ENCODE peak calls at places on chromosome 18, in five cellular contexts. One of them, this sample, is unnamed.
A peak's percentile ranks its signal among the peaks of the same experiment; 100 is the strongest.

GRCh38 chr18:10230072-10230471 is 224.4 kb upstream of the APCDD1 start:
- DNase-seq in body of pancreas: no peak
- DNase-seq in AG09309: peak; percentile 78
- DNase-seq in gastrocnemius medialis: no peak
- DNase-seq in sigmoid colon: no peak
- DNase-seq in this sample: peak; percentile 71

GRCh38 chr18:24674236-24675004 is 214.0 kb downstream of the HRH4 start:
- DNase-seq in body of pancreas: no peak
- DNase-seq in AG09309: no peak
- DNase-seq in gastrocnemius medialis: no peak
- DNase-seq in sigmoid colon: no peak
- DNase-seq in this sample: no peak

GRCh38 chr18:11553098-11553940 is 56.1 kb upstream of the SLC35G4 start:
- DNase-seq in body of pancreas: peak; percentile 25
- DNase-seq in AG09309: no peak
- DNase-seq in gastrocnemius medialis: no peak
- DNase-seq in sigmoid colon: no peak
- DNase-seq in this sample: no peak

GRCh38 chr18:77080283-77080682 is 52.3 kb downstream of the MBP start:
- DNase-seq in body of pancreas: no peak
- DNase-seq in AG09309: no peak
- DNase-seq in gastrocnemius medialis: no peak
- DNase-seq in sigmoid colon: no peak
- DNase-seq in this sample: no peak

GRCh38 chr18:11661430-11661829 is 27.6 kb upstream of the GNAL start:
- DNase-seq in body of pancreas: no peak
- DNase-seq in AG09309: no peak
- DNase-seq in gastrocnemius medialis: no peak
- DNase-seq in sigmoid colon: no peak
- DNase-seq in this sample: no peak

GRCh38 chr18:46641917-46642316 is 15.1 kb downstream of the LOXHD1 start:
- DNase-seq in body of pancreas: no peak
- DNase-seq in AG09309: no peak
- DNase-seq in gastrocnemius medialis: no peak
- DNase-seq in sigmoid colon: no peak
- DNase-seq in this sample: no peak

GRCh38 chr18:75854174-75854573 is 426.7 kb upstream of the SMIM21 start:
- DNase-seq in body of pancreas: no peak
- DNase-seq in AG09309: no peak
- DNase-seq in gastrocnemius medialis: no peak
- DNase-seq in sigmoid colon: no peak
- DNase-seq in this sample: no peak

GRCh38 chr18:48018806-48019295 is 88.4 kb upstream of the SMAD2 start:
- DNase-seq in body of pancreas: no peak
- DNase-seq in AG09309: no peak
- DNase-seq in gastrocnemius medialis: no peak
- DNase-seq in sigmoid colon: no peak
- DNase-seq in this sample: no peak

GRCh38 chr18:9824474-9824832 is 61.3 kb upstream of the TXNDC2 start:
- DNase-seq in body of pancreas: no peak
- DNase-seq in AG09309: peak; percentile 68
- DNase-seq in gastrocnemius medialis: peak; percentile 18
- DNase-seq in sigmoid colon: peak; percentile 79
- DNase-seq in this sample: no peak

GRCh38 chr18:54323970-54324369 is 33.7 kb downstream of the STARD6 start:
- DNase-seq in body of pancreas: no peak
- DNase-seq in AG09309: no peak
- DNase-seq in gastrocnemius medialis: no peak
- DNase-seq in sigmoid colon: no peak
- DNase-seq in this sample: peak; percentile 6

GRCh38 chr18:23953984-23954383 is 60.6 kb upstream of the TTC39C start:
- DNase-seq in body of pancreas: no peak
- DNase-seq in AG09309: no peak
- DNase-seq in gastrocnemius medialis: no peak
- DNase-seq in sigmoid colon: no peak
- DNase-seq in this sample: no peak

GRCh38 chr18:26863921-26864497 is 1.5 kb downstream of the AQP4 start:
- DNase-seq in body of pancreas: no peak
- DNase-seq in AG09309: no peak
- DNase-seq in gastrocnemius medialis: no peak
- DNase-seq in sigmoid colon: no peak
- DNase-seq in this sample: no peak

GRCh38 chr18:21742323-21742687 is 1.7 kb downstream of the MIB1 start:
- DNase-seq in body of pancreas: no peak
- DNase-seq in AG09309: no peak
- DNase-seq in gastrocnemius medialis: no peak
- DNase-seq in sigmoid colon: no peak
- DNase-seq in this sample: no peak

GRCh38 chr18:61402761-61403160 is 69.5 kb downstream of the CDH20 start:
- DNase-seq in body of pancreas: no peak
- DNase-seq in AG09309: peak; percentile 53
- DNase-seq in gastrocnemius medialis: no peak
- DNase-seq in sigmoid colon: no peak
- DNase-seq in this sample: peak; percentile 31

GRCh38 chr18:78213365-78213994 is 766.1 kb upstream of the SALL3 start:
- DNase-seq in body of pancreas: no peak
- DNase-seq in AG09309: no peak
- DNase-seq in gastrocnemius medialis: no peak
- DNase-seq in sigmoid colon: no peak
- DNase-seq in this sample: no peak

GRCh38 chr18:77622009-77622692 is 372.5 kb downstream of the GALR1 start:
- DNase-seq in body of pancreas: no peak
- DNase-seq in AG09309: no peak
- DNase-seq in gastrocnemius medialis: no peak
- DNase-seq in sigmoid colon: no peak
- DNase-seq in this sample: no peak

GRCh38 chr18:79493801-79494211 is 98.1 kb downstream of the NFATC1 start:
- DNase-seq in body of pancreas: peak; percentile 3
- DNase-seq in AG09309: no peak
- DNase-seq in gastrocnemius medialis: no peak
- DNase-seq in sigmoid colon: peak; percentile 55
- DNase-seq in this sample: no peak

GRCh38 chr18:49399003-49399402 is 61.4 kb downstream of the DYM start:
- DNase-seq in body of pancreas: no peak
- DNase-seq in AG09309: no peak
- DNase-seq in gastrocnemius medialis: no peak
- DNase-seq in sigmoid colon: peak; percentile 69
- DNase-seq in this sample: no peak

GRCh38 chr18:69838620-69839411 is 108.9 kb downstream of the CD226 start:
- DNase-seq in body of pancreas: no peak
- DNase-seq in AG09309: no peak
- DNase-seq in gastrocnemius medialis: no peak
- DNase-seq in sigmoid colon: no peak
- DNase-seq in this sample: no peak

GRCh38 chr18:55489034-55489741 is 98.8 kb downstream of the TCF4 start:
- DNase-seq in body of pancreas: no peak
- DNase-seq in AG09309: no peak
- DNase-seq in gastrocnemius medialis: no peak
- DNase-seq in sigmoid colon: no peak
- DNase-seq in this sample: no peak
- H3K4me3 ChIP-seq in body of pancreas: no peak overlapping the region
- H3K4me3 ChIP-seq in AG09309: no peak overlapping the region
- H3K4me3 ChIP-seq in gastrocnemius medialis: no peak overlapping the region
- H3K4me3 ChIP-seq in sigmoid colon: no peak overlapping the region
- H3K4me3 ChIP-seq in this sample: no peak overlapping the region

GRCh38 chr18:58862851-58863538 is 1.7 kb upstream of the ZNF532 start:
- DNase-seq in body of pancreas: no peak
- DNase-seq in AG09309: no peak
- DNase-seq in gastrocnemius medialis: no peak
- DNase-seq in sigmoid colon: peak; percentile 66
- DNase-seq in this sample: no peak

GRCh38 chr18:58862404-58862803 is 2.3 kb upstream of the ZNF532 start:
- DNase-seq in body of pancreas: no peak
- DNase-seq in AG09309: no peak
- DNase-seq in gastrocnemius medialis: no peak
- DNase-seq in sigmoid colon: peak; percentile 44
- DNase-seq in this sample: no peak

GRCh38 chr18:58861353-58861752 is 3.3 kb upstream of the ZNF532 start:
- DNase-seq in body of pancreas: no peak
- DNase-seq in AG09309: no peak
- DNase-seq in gastrocnemius medialis: no peak
- DNase-seq in sigmoid colon: peak; percentile 39
- DNase-seq in this sample: no peak

GRCh38 chr18:58860747-58861224 is 3.9 kb upstream of the ZNF532 start:
- DNase-seq in body of pancreas: no peak
- DNase-seq in AG09309: peak; percentile 52
- DNase-seq in gastrocnemius medialis: no peak
- DNase-seq in sigmoid colon: no peak
- DNase-seq in this sample: no peak

DNA sequence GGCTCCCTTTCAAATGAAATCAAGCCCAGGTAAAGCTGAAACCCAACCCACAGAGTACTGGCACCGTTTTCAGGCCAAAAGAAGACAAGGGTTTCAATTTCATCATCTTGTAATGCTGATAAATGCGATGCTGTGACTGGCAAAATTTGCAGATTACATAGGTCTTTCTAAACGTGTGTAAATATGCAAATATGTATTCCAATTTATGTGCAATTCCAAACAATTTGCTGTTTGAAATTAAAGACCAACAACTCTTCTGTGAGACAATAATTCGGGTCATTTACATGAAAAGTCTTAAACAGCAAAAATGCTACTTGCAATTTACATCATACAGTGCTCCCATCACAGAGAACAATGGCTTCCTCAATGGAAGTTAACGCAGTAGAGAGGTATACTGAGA is 2.8 kb upstream of the ZNF532 start:
- DNase-seq in body of pancreas: no peak
- DNase-seq in AG09309: no peak
- DNase-seq in gastrocnemius medialis: no peak
- DNase-seq in sigmoid colon: no peak
- DNase-seq in this sample: no peak
- H3K4me3 ChIP-seq in body of pancreas: no peak overlapping the region
- H3K4me3 ChIP-seq in AG09309: no peak overlapping the region
- H3K4me3 ChIP-seq in gastrocnemius medialis: no peak overlapping the region
- H3K4me3 ChIP-seq in sigmoid colon: no peak overlapping the region
- H3K4me3 ChIP-seq in this sample: no peak overlapping the region

GRCh38 chr18:25710981-25711380 is 359.0 kb upstream of the ZNF521 start:
- DNase-seq in body of pancreas: no peak
- DNase-seq in AG09309: no peak
- DNase-seq in gastrocnemius medialis: no peak
- DNase-seq in sigmoid colon: no peak
- DNase-seq in this sample: no peak

GRCh38 chr18:25701821-25702220 is 349.9 kb upstream of the ZNF521 start:
- DNase-seq in body of pancreas: no peak
- DNase-seq in AG09309: no peak
- DNase-seq in gastrocnemius medialis: no peak
- DNase-seq in sigmoid colon: no peak
- DNase-seq in this sample: no peak

GRCh38 chr18:25704096-25704870 is 352.3 kb upstream of the ZNF521 start:
- DNase-seq in body of pancreas: no peak
- DNase-seq in AG09309: no peak
- DNase-seq in gastrocnemius medialis: no peak
- DNase-seq in sigmoid colon: no peak
- DNase-seq in this sample: no peak

GRCh38 chr18:25705650-25706049 is 353.7 kb upstream of the ZNF521 start:
- DNase-seq in body of pancreas: no peak
- DNase-seq in AG09309: no peak
- DNase-seq in gastrocnemius medialis: no peak
- DNase-seq in sigmoid colon: no peak
- DNase-seq in this sample: no peak
- H3K4me3 ChIP-seq in body of pancreas: no peak overlapping the region
- H3K4me3 ChIP-seq in AG09309: no peak overlapping the region
- H3K4me3 ChIP-seq in gastrocnemius medialis: no peak overlapping the region
- H3K4me3 ChIP-seq in sigmoid colon: no peak overlapping the region
- H3K4me3 ChIP-seq in this sample: no peak overlapping the region

DNA sequence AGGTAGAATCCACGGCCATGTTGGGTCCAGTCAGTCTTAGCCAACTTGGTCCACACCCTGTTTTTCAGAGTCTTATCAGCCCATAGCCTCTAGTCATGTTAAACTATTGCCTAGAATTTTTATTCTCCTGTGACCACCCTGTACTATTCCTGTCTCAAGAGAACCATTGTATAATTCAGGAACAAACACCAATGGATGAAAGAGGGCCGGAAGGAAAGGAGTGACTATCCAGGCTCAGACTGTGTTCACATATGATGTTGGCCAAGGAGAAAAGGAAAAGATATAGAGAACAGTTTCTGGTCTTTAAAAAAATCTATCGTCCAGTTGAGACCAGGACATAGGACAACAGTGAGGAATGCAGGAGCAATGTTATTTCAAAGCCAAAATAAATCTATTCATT is 82.9 kb upstream of the SETBP1 start:
- DNase-seq in body of pancreas: no peak
- DNase-seq in AG09309: no peak
- DNase-seq in gastrocnemius medialis: no peak
- DNase-seq in sigmoid colon: no peak
- DNase-seq in this sample: no peak
- H3K4me3 ChIP-seq in body of pancreas: no peak overlapping the region
- H3K4me3 ChIP-seq in AG09309: no peak overlapping the region
- H3K4me3 ChIP-seq in gastrocnemius medialis: no peak overlapping the region
- H3K4me3 ChIP-seq in sigmoid colon: no peak overlapping the region
- H3K4me3 ChIP-seq in this sample: no peak overlapping the region

GRCh38 chr18:41391616-41392610 is 563.1 kb upstream of the PIK3C3 start:
- DNase-seq in body of pancreas: peak; percentile 48
- DNase-seq in AG09309: no peak
- DNase-seq in gastrocnemius medialis: no peak
- DNase-seq in sigmoid colon: no peak
- DNase-seq in this sample: no peak
- H3K4me3 ChIP-seq in body of pancreas: no peak overlapping the region
- H3K4me3 ChIP-seq in AG09309: no peak overlapping the region
- H3K4me3 ChIP-seq in gastrocnemius medialis: no peak overlapping the region
- H3K4me3 ChIP-seq in sigmoid colon: peak overlapping the region; percentile 26
- H3K4me3 ChIP-seq in this sample: no peak overlapping the region

GRCh38 chr18:63207825-63208224 is 111.7 kb downstream of the BCL2 start:
- DNase-seq in body of pancreas: no peak
- DNase-seq in AG09309: no peak
- DNase-seq in gastrocnemius medialis: no peak
- DNase-seq in sigmoid colon: no peak
- DNase-seq in this sample: no peak

GRCh38 chr18:63207154-63207790 is 112.3 kb downstream of the BCL2 start:
- DNase-seq in body of pancreas: no peak
- DNase-seq in AG09309: no peak
- DNase-seq in gastrocnemius medialis: no peak
- DNase-seq in sigmoid colon: no peak
- DNase-seq in this sample: no peak

GRCh38 chr18:63210531-63210930 is 109.0 kb downstream of the BCL2 start:
- DNase-seq in body of pancreas: no peak
- DNase-seq in AG09309: no peak
- DNase-seq in gastrocnemius medialis: no peak
- DNase-seq in sigmoid colon: no peak
- DNase-seq in this sample: no peak

GRCh38 chr18:63206433-63207153 is 113.0 kb downstream of the BCL2 start:
- DNase-seq in body of pancreas: no peak
- DNase-seq in AG09309: no peak
- DNase-seq in gastrocnemius medialis: no peak
- DNase-seq in sigmoid colon: no peak
- DNase-seq in this sample: no peak

DNA sequence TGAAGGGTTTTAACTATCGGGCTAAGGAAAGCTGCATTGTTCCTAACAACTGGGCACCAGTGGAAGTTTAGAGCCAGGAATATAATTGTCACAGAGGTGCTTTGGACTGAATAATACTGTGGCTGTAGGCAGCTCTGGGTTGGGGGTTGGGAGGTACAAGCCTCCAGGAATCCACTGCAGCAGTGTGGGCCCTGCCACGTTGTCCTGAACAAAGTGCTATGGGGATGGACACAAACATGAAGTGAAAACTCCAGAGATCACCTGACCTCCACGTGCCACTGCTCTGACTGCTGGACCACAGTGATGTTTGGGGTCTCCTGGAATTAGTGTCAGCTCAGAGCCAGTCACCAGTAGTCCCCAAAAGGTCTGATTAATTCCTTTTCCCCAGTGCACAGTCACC is 110.9 kb downstream of the BCL2 start:
- DNase-seq in body of pancreas: no peak
- DNase-seq in AG09309: no peak
- DNase-seq in gastrocnemius medialis: no peak
- DNase-seq in sigmoid colon: no peak
- DNase-seq in this sample: no peak
- H3K4me3 ChIP-seq in body of pancreas: no peak overlapping the region
- H3K4me3 ChIP-seq in AG09309: no peak overlapping the region
- H3K4me3 ChIP-seq in gastrocnemius medialis: no peak overlapping the region
- H3K4me3 ChIP-seq in sigmoid colon: no peak overlapping the region
- H3K4me3 ChIP-seq in this sample: no peak overlapping the region

This sample was measured in BJ.